ENCODE peak calls at places on chromosomes 6 and 20, in nine cellular contexts. K is posterior vena cava; D is GM23248; B is NCI-H446 treated with DMSO at 0.1 percent for 48 hours; W is GM06990; Q is stimulated activated CD4-positive, alpha-beta T cell treated with anti-CD3 and anti-CD28 coated beads, Interleukin-1b, Interleukin-23, amount 100 ng/mL, for 1 hour; H is ovary; J is hypothalamus; S is naive B cell. C is an unnamed sample.

GRCh38 chr6:118980063-118980462 is 45.1 kb upstream of the MCM9 start:
- DNase-seq in K (peak; percentile 70), D (peak; percentile 29), B (no peak), W (no peak), Q (no peak), H (no peak), J (no peak), S (no peak), C (no peak)

GRCh38 chr6:14441371-14441781 is 323.8 kb downstream of the CD83 start:
- DNase-seq in K (no peak), D (peak; percentile 48), B (no peak), W (no peak), Q (no peak), H (peak; percentile 22), J (no peak), S (no peak), C (no peak)

GRCh38 chr20:16428112-16428511 is 145.1 kb downstream of the KIF16B start:
- DNase-seq in K (no peak), D (no peak), B (no peak), W (no peak), Q (no peak), H (no peak), J (no peak), S (no peak), C (no peak)

GRCh38 chr6:166938150-166938549 is 18.2 kb downstream of the RNASET2 start:
- DNase-seq in K (no peak), D (no peak), B (no peak), W (no peak), Q (no peak), H (no peak), J (no peak), S (no peak), C (no peak)

GRCh38 chr20:58112017-58112781 is 116.3 kb downstream of the ANKRD60 start:
- DNase-seq in K (no peak), D (peak; percentile 76), B (no peak), W (peak; percentile 72), Q (no peak), H (no peak), J (no peak), S (no peak), C (no peak)

GRCh38 chr6:4352731-4353130 is 217.4 kb upstream of the ECI2 start:
- DNase-seq in K (no peak), D (peak; percentile 19), B (no peak), W (no peak), Q (no peak), H (no peak), J (no peak), S (no peak), C (no peak)

GRCh38 chr6:1267057-1267732 is 44.7 kb upstream of the FOXQ1 start:
- DNase-seq in K (no peak), D (peak; percentile 40), B (no peak), W (no peak), Q (no peak), H (no peak), J (no peak), S (no peak), C (no peak)

GRCh38 chr6:159716247-159717086 is 10.8 kb upstream of the WTAP start:
- DNase-seq in K (no peak), D (peak; percentile 98), B (peak; percentile 26), W (no peak), Q (no peak), H (peak; percentile 31), J (no peak), S (no peak), C (no peak)

GRCh38 chr6:36853325-36853724 is 14.1 kb upstream of the CPNE5 start:
- DNase-seq in K (no peak), D (peak; percentile 92), B (no peak), W (no peak), Q (no peak), H (peak; percentile 36), J (no peak), S (no peak), C (no peak)

GRCh38 chr6:40631760-40632159 is 44.6 kb upstream of the LRFN2 start:
- DNase-seq in K (no peak), D (no peak), B (no peak), W (no peak), Q (no peak), H (no peak), J (no peak), S (no peak), C (no peak)

GRCh38 chr6:15480546-15480945 is 182.3 kb downstream of the DTNBP1 start:
- DNase-seq in K (no peak), D (no peak), B (no peak), W (no peak), Q (no peak), H (no peak), J (no peak), S (no peak), C (no peak)